ENCODE peak calls at places on chromosomes 13 and 19, in four cellular contexts. W, L, C and O are unnamed samples.

GRCh38 chr19:45110811-45111210 is 17.8 kb downstream of the PPP1R37 start:
- DNase-seq in W (no peak), L (no peak), C (no peak), O (no peak)

GRCh38 chr19:35882074-35882832 is 13.9 kb downstream of the APLP1 start:
- DNase-seq in W (no peak), L (peak; percentile 45), C (no peak), O (peak; percentile 57)

GRCh38 chr19:35116085-35116801 is 620 bp downstream of the FXYD3 start:
- DNase-seq in W (no peak), L (no peak), C (peak; percentile 74), O (no peak)

GRCh38 chr13:99442273-99442895 is 58.9 kb upstream of the TM9SF2 start:
- DNase-seq in W (no peak), L (peak; percentile 41), C (peak; percentile 84), O (peak; percentile 35)

GRCh38 chr19:35006342-35006998 is 6.3 kb downstream of the GRAMD1A start:
- DNase-seq in W (no peak), L (no peak), C (no peak), O (no peak)

GRCh38 chr19:19547674-19548345 is 9.7 kb downstream of the CILP2 start:
- DNase-seq in W (no peak), L (no peak), C (no peak), O (no peak)

GRCh38 chr19:15456871-15457700 is 7.3 kb downstream of the RASAL3 start:
- DNase-seq in W (no peak), L (peak; percentile 64), C (peak; percentile 57), O (no peak)

GRCh38 chr19:8640402-8641004 is 10.1 kb downstream of the NFILZ start:
- DNase-seq in W (peak; percentile 50), L (no peak), C (peak; percentile 71), O (no peak)

GRCh38 chr13:30551194-30551593 is 66.5 kb upstream of the USPL1 start:
- DNase-seq in W (no peak), L (no peak), C (no peak), O (no peak)

GRCh38 chr19:17404621-17405249 is 695 bp downstream of the BST2 start:
- DNase-seq in W (no peak), L (no peak), C (no peak), O (no peak)

GRCh38 chr13:90872491-90873025 is 474.9 kb upstream of the MIR17HG start:
- DNase-seq in W (no peak), L (no peak), C (no peak), O (no peak)

DNA sequence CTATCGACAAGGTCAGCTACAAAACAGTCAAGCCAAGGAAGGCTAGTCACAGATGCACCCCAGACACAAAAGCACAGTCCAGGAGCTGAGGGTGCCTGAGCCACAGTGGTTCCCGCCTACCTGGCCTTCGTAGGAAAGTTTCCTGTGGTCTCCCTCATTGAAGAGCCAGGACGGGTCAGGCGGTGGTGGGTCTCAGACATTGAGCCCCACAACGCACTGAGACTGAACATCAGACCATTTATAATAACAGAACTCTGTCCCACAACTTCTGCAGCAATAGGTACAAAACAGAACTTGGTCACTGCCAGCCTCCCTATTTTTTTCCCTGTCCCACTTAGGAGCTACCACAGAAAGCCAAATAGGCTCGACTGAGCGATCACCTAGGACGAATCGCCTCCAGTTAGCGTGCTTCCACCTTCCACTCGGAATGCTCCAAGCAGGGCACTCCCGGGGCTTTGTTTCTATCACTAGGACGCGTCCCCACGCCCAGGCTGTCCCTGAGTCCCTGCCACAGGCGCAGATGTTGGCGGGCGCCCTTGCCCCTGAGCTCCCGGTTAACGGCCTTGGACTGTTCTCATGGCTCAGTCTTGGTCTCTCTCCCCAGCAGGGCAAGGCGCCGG is 640 bp upstream of the ZNF544 start:
- DNase-seq in W (no peak), L (no peak), C (no peak), O (no peak)
- H3K9me3 ChIP-seq in W (peaks cover 13% of the 10 kb centered on the region), L (peaks cover 12% of the 10 kb centered on the region), C (peaks cover 9% of the 10 kb centered on the region), O (peaks cover 3% of the 10 kb centered on the region)

GRCh38 chr19:52949422-52949821 is 13.3 kb downstream of the ZNF816 start:
- DNase-seq in W (no peak), L (no peak), C (no peak), O (no peak)

GRCh38 chr19:52945652-52946321 is 16.9 kb downstream of the ZNF816 start:
- DNase-seq in W (no peak), L (no peak), C (no peak), O (no peak)

GRCh38 chr19:52943884-52944643 is 18.6 kb downstream of the ZNF816 start:
- DNase-seq in W (no peak), L (no peak), C (no peak), O (no peak)

GRCh38 chr19:52946322-52947310 is 16.1 kb downstream of the ZNF816 start:
- DNase-seq in W (no peak), L (peak; percentile 26), C (peak; percentile 52), O (peak; percentile 24)

DNA sequence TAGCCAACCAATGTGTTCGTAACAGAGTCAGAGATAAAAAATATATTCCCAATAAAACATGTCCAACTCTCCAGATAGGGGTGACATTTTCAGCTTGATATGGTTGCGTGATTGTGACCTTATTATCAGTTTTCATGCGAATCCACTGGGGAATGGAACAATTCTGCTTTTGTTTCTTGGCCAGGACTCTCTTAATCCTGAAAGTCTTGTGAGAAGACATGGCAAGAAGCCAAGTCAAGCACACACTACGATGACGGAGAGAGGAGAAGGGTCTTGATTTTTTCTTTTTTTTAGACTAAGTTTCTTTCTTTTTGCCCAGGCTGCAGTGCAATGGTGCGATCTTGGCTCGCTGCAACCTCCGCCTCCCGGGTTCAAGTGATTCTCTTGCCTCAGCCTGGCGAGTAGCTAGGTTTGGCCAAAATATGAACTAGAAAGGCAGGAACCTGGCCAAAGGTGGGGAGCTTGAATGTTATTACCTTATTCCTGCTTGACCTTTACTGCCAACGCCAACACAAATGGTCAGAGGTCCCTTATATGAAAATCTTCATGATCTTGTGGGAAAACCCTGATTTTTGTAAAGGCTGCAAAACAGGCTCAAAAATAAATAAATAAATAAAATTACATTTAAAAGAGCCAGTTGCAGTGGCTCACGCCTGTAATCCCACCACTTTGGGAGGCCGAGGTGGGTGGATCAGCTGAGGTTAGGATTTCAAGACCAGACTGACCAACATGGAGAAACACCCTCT is 14.5 kb downstream of the ZNF816 start:
- DNase-seq in W (no peak), L (no peak), C (no peak), O (no peak)
- H3K9me3 ChIP-seq in W (peaks cover 45% of the 10 kb centered on the region), L (peaks cover 44% of the 10 kb centered on the region), C (peaks cover 56% of the 10 kb centered on the region), O (peaks cover 9% of the 10 kb centered on the region)

DNA sequence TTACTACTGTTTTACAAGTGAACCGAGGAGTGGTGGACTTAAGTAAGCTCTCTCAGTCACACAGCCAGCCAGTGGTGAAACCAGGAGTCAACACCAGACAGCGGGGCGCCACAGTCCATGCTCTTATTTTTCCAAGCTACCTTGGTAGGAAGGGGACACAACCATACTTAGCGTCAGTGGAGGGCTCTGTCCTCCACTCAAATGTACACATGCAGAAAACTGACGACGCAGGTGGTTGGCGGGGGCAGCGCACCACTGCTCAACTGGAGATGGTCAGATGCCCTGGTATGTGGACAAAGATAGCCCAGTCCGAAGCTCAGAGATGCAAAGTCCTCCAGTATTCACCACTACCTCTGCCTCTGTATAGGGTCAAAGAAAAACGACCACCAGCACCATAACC is 1.1 kb downstream of the ZNF667 start:
- DNase-seq in W (no peak), L (no peak), C (no peak), O (no peak)
- H3K9me3 ChIP-seq in W (peaks cover 13% of the 10 kb centered on the region), L (no peaks in the 10 kb centered on the region), C (peaks cover 19% of the 10 kb centered on the region), O (no peaks in the 10 kb centered on the region)

GRCh38 chr19:58228584-58229254 is at the start of gene ZNF544:
- DNase-seq in W (peak; percentile 23), L (peak; percentile 80), C (peak; percentile 90), O (peak; percentile 83)
- H3K9me3 ChIP-seq in W (peaks cover 19% of the 10 kb centered on the region), L (peaks cover 12% of the 10 kb centered on the region), C (peaks cover 9% of the 10 kb centered on the region), O (peaks cover 3% of the 10 kb centered on the region)

GRCh38 chr19:54526972-54527371 is 24.3 kb downstream of the LAIR2 start:
- DNase-seq in W (no peak), L (peak; percentile 42), C (no peak), O (no peak)
- H3K9me3 ChIP-seq in W (no peaks in the 10 kb centered on the region), L (no peaks in the 10 kb centered on the region), C (no peaks in the 10 kb centered on the region), O (no peaks in the 10 kb centered on the region)

DNA sequence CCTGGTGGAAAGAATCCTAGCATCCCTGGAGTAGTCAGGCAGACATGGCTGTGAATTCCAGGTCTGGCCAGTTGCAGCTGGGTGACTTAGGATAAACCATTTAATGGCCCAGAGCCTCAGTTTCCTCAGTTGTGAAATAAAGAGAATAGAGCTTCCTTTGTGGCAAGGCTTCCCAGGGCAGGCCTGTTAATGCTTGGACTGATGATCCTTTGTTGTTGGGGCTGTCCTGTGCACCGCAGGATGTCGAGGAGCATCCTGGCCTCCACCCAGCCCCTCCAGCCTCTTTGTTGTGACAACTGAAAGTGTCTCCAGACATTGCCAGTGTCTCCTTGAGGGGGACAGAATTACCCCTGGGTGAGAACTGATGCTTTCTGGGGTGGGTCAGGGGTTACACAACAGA is 16.3 kb downstream of the LYL1 start:
- DNase-seq in W (no peak), L (no peak), C (no peak), O (no peak)
- H3K9me3 ChIP-seq in W (no peaks in the 10 kb centered on the region), L (no peaks in the 10 kb centered on the region), C (no peaks in the 10 kb centered on the region), O (no peaks in the 10 kb centered on the region)